ENCODE peak calls at places on chromosomes 3 and 15, in six cellular contexts. E, D, H, F, J and A are unnamed samples.

GRCh38 chr3:38028621-38029361 is 651 bp downstream of the PLCD1 start:
- DNase-seq in J (no peak), F (no peak), E (no peak), D (no peak), H (peak; percentile 6), A (no peak)

GRCh38 chr3:94076055-94076454 is 13.2 kb downstream of the NSUN3 start:
- DNase-seq in E (no peak), H (no peak), F (peak; percentile 40), D (no peak), J (no peak), A (peak; percentile 15)

GRCh38 chr3:50604628-50605588 is 6.7 kb downstream of the CISH start:
- DNase-seq in J (no peak), F (no peak), H (peak; percentile 72), D (peak; percentile 87), E (peak; percentile 14), A (no peak)

GRCh38 chr3:179943097-179943880 is 93.4 kb downstream of the PEX5L start:
- DNase-seq in H (no peak), E (no peak), J (no peak), D (no peak), F (no peak), A (no peak)

GRCh38 chr15:45457215-45457614 is 65.3 kb downstream of the SLC30A4 start:
- DNase-seq in J (no peak), H (no peak), F (no peak), D (no peak), E (no peak), A (no peak)

GRCh38 chr15:92714071-92714456 is 58.5 kb upstream of the FAM174B start:
- DNase-seq in E (no peak), H (no peak), D (no peak), J (peak; percentile 41), F (peak; percentile 27), A (peak; percentile 31)

GRCh38 chr3:122169911-122170310 is 13.6 kb upstream of the CASR start:
- DNase-seq in H (no peak), J (no peak), F (no peak), E (no peak), D (no peak), A (no peak)

GRCh38 chr3:143617050-143617449 is 231.2 kb downstream of the SLC9A9 start:
- DNase-seq in E (no peak), F (no peak), D (no peak), H (no peak), J (no peak), A (no peak)

GRCh38 chr3:149011676-149012075 is 20.3 kb downstream of the GYG1 start:
- DNase-seq in F (peak; percentile 65), E (no peak), H (no peak), D (no peak), J (no peak), A (no peak)

GRCh38 chr3:24661060-24661459 is 166.4 kb upstream of the THRB start:
- DNase-seq in D (no peak), J (no peak), F (no peak), H (no peak), E (no peak), A (no peak)

GRCh38 chr3:119529883-119530282 is 29.5 kb downstream of the CD80 start:
- DNase-seq in F (peak; percentile 53), E (no peak), H (no peak), J (peak; percentile 45), D (no peak), A (peak; percentile 43)

GRCh38 chr3:13016083-13016725 is 57.0 kb downstream of the IQSEC1 start:
- DNase-seq in E (peak; percentile 92), J (no peak), D (peak; percentile 57), H (peak; percentile 82), F (no peak), A (no peak)

GRCh38 chr3:185667574-185667973 is 81.5 kb downstream of the SENP2 start:
- DNase-seq in D (no peak), J (no peak), F (no peak), H (no peak), E (no peak), A (no peak)

GRCh38 chr15:42919308-42919707 is 1.3 kb downstream of the TTBK2 start:
- DNase-seq in H (no peak), F (peak; percentile 30), D (no peak), J (peak; percentile 16), E (no peak), A (peak; percentile 24)

GRCh38 chr3:165800970-165801369 is 36.3 kb downstream of the BCHE start:
- DNase-seq in J (no peak), E (no peak), H (no peak), D (no peak), F (peak; percentile 6), A (peak; percentile 21)

GRCh38 chr15:65081758-65082157 is 5.2 kb downstream of the KBTBD13 start:
- DNase-seq in H (no peak), D (no peak), F (no peak), J (no peak), E (no peak), A (no peak)

GRCh38 chr3:50572158-50572557 is 2.8 kb downstream of the HEMK1 start:
- DNase-seq in J (peak; percentile 78), E (peak; percentile 65), D (peak; percentile 80), F (peak; percentile 76), H (peak; percentile 83), A (peak; percentile 76)

DNA sequence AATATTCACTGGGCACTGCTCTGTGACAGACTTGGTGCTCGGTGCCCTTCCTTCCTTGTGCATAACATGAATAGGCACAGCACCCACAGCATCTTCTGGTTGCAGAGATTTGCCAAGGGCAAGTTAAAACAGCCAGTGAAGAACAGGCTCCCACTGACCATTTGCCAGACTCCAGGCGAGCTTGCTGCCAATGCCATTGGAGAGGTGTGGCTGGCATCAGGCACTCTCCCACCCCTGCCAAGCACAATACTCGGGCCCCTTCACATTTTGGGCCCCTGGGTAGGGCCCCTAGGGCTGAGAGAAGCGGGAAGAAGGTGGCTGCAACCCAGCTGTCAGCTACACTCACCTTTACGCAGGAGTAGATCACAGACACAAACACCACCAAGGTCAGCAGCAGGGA is 112.1 kb downstream of the SEC22A start:
- DNase-seq in D (no peak), J (no peak), E (no peak), F (no peak), H (no peak), A (no peak)
- H3K4me3 ChIP-seq in D (no peak overlapping the region), J (no peak overlapping the region), E (no peak overlapping the region), F (no peak overlapping the region), H (no peak overlapping the region), A (no peak overlapping the region)

DNA sequence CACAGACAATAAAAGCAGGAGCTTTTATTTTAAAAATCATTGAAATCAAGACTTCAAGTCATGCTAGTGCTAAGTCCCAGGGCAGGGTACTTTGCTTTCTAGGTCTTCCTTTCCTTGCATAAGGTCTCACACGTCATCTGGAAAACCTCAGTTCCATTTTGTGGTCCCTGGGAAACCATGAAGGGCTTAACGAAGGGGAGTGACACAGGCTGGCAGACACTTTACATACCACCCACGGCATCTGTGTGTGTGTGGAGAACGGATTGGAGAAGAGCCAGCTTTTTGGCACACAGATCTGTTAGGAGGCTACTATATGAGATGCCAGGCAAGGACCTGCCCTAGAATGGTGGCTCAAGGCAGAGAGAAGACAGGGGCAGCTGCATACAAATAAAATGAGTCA is 107.5 kb upstream of the NSMCE3 start:
- DNase-seq in J (no peak), D (no peak), H (no peak), F (no peak), E (no peak), A (no peak)
- TF ChIP-seq CTCF in J (no peak), D (no peak), H (no peak), F (no peak), E (no peak), A (no peak)

GRCh38 chr3:138863776-138864113 is 29.0 kb upstream of the PIK3CB start:
- DNase-seq in J (no peak), E (no peak), H (no peak), D (no peak), F (no peak), A (no peak)

GRCh38 chr3:138862924-138863775 is 28.4 kb upstream of the PIK3CB start:
- DNase-seq in F (peak; percentile 64), D (peak; percentile 51), H (peak; percentile 74), J (peak; percentile 63), E (no peak), A (peak; percentile 62)

GRCh38 chr3:138861755-138862333 is 27.1 kb upstream of the PIK3CB start:
- DNase-seq in E (no peak), H (no peak), D (no peak), F (peak; percentile 39), J (peak; percentile 23), A (peak; percentile 21)

GRCh38 chr3:138867996-138868395 is 33.3 kb upstream of the PIK3CB start:
- DNase-seq in F (no peak), J (no peak), D (no peak), H (no peak), E (no peak), A (peak; percentile 20)

GRCh38 chr3:138862531-138862923 is 27.8 kb upstream of the PIK3CB start:
- DNase-seq in E (peak; percentile 5), H (peak; percentile 26), D (peak; percentile 41), F (no peak), J (peak; percentile 14), A (peak; percentile 9)
- H3K4me3 ChIP-seq in E (no peak overlapping the region), H (no peak overlapping the region), D (no peak overlapping the region), F (no peak overlapping the region), J (no peak overlapping the region), A (no peak overlapping the region)

GRCh38 chr15:57345584-57345983 is 30.7 kb upstream of the CGNL1 start:
- DNase-seq in J (peak; percentile 40), D (no peak), F (no peak), H (no peak), E (no peak), A (no peak)
- TF ChIP-seq CTCF in J (peak; percentile 45), D (no peak), F (peak; percentile 38), H (no peak), E (no peak), A (peak; percentile 45)

GRCh38 chr3:129305592-129306091 is 27.0 kb downstream of the HMCES start:
- DNase-seq in D (peak; percentile 85), E (no peak), F (peak; percentile 89), J (peak; percentile 95), H (peak; percentile 76), A (peak; percentile 93)
- H3K4me3 ChIP-seq in D (peak overlapping the region; percentile 39), E (no peak overlapping the region), F (peak overlapping the region; percentile 41), J (peak overlapping the region; percentile 4), H (no peak overlapping the region), A (peak overlapping the region; percentile 33)

DNA sequence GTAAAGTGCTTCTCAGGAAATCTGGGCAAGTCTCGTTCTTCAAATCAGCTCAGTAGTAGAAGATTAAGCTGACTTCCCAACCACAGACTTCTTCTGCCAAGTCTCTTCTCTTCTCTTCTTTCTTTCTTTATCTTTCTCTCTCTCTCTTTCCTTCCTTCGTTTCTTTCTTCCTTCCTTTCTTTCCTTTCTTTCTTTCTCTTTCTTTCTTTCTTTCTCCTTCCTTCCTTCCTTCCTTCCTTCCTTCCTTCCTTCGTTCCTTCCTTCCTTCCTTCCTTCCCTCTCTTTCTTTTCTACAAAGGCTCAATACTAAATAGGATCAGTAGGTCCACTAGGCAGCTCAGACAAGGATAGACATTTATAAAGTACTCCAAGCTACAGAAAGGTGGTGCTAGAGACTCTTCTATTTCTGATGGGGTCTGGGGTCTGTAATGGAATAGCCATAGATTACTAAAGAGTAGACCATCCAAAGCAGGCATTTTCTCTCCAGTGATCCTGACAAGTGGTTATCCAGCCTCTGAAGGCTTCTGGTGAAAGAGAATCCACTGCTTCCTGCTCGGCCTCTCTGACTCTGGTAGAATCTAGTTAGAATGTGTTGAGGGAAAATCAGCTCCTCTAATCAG is 100.8 kb downstream of the TPRG1 start:
- DNase-seq in F (no peak), H (no peak), E (peak; percentile 48), J (peak; percentile 23), D (no peak), A (no peak)
- TF ChIP-seq CTCF in F (peak; percentile 28), H (peak; percentile 42), E (peak; percentile 87), J (peak; percentile 37), D (peak; percentile 16), A (peak; percentile 32)